ENCODE peak calls at places on chromosomes 6 and 20, in seven cellular contexts. H is psoas muscle, B is left lung, L is AG09309, O is tibial artery, U is fibroblast of lung, D is GM20000. S is an unnamed sample.

GRCh38 chr20:36726168-36726567 is 19.7 kb downstream of the NDRG3 start:
- DNase-seq in H (no peak), B (no peak), L (no peak), O (no peak), U (no peak), D (no peak), S (no peak)

GRCh38 chr20:37853823-37854375 is 49.0 kb upstream of the VSTM2L start:
- DNase-seq in H (no peak), B (no peak), L (no peak), O (no peak), U (no peak), D (peak), S (no peak)

GRCh38 chr6:42783876-42784738 is 2.3 kb downstream of the BICRAL start:
- DNase-seq in H (no peak), B (no peak), L (no peak), O (no peak), U (peak), D (no peak), S (no peak)

GRCh38 chr20:44024820-44025580 is 110.3 kb downstream of the TOX2 start:
- DNase-seq in H (no peak), B (no peak), L (no peak), O (no peak), U (no peak), D (no peak), S (peak)

GRCh38 chr20:13276945-13277582 is 56.0 kb downstream of the ISM1 start:
- DNase-seq in H (no peak), B (no peak), L (no peak), O (no peak), U (no peak), D (no peak), S (no peak)

GRCh38 chr6:17577059-17577458 is 23.0 kb upstream of the FAM8A1 start:
- DNase-seq in H (no peak), B (no peak), L (no peak), O (no peak), U (no peak), D (no peak), S (no peak)

GRCh38 chr6:148358196-148358785 is 15.7 kb downstream of the SASH1 start:
- DNase-seq in H (peak), B (no peak), L (no peak), O (peak), U (peak), D (no peak), S (no peak)

GRCh38 chr6:81265106-81265505 is 487.4 kb downstream of the TENT5A start:
- DNase-seq in H (peak), B (peak), L (no peak), O (peak), U (peak), D (no peak), S (peak)

GRCh38 chr20:47150403-47151152 is 205.9 kb downstream of the ZMYND8 start:
- DNase-seq in H (peak), B (no peak), L (no peak), O (peak), U (peak), D (peak), S (peak)

GRCh38 chr6:154343473-154344308 is 12.9 kb downstream of the IPCEF1 start:
- DNase-seq in H (no peak), B (no peak), L (no peak), O (no peak), U (peak), D (no peak), S (no peak)

GRCh38 chr20:51700809-51701285 is 67.3 kb downstream of the ATP9A start:
- DNase-seq in H (no peak), B (no peak), L (no peak), O (no peak), U (peak), D (peak), S (no peak)

GRCh38 chr20:54476336-54476928 is 1.0 kb downstream of the DOK5 start:
- DNase-seq in H (no peak), B (no peak), L (no peak), O (no peak), U (no peak), D (peak), S (no peak)

GRCh38 chr6:53974941-53975340 is 136.3 kb upstream of the MLIP start:
- DNase-seq in H (no peak), B (no peak), L (no peak), O (no peak), U (no peak), D (no peak), S (no peak)

GRCh38 chr6:166796610-166797009 is 159.7 kb downstream of the RNASET2 start:
- DNase-seq in H (no peak), B (no peak), L (no peak), O (no peak), U (no peak), D (no peak), S (no peak)

GRCh38 chr6:5078121-5078695 is 6.9 kb upstream of the PPP1R3G start:
- DNase-seq in H (no peak), B (no peak), L (no peak), O (no peak), U (peak), D (peak), S (no peak)

GRCh38 chr20:22995923-22996322 is 39.2 kb upstream of the SSTR4 start:
- DNase-seq in H (no peak), B (no peak), L (no peak), O (no peak), U (no peak), D (no peak), S (no peak)

GRCh38 chr20:1810926-1811620 is 84.1 kb upstream of the SIRPA start:
- DNase-seq in H (no peak), B (no peak), L (no peak), O (peak), U (peak), D (no peak), S (peak)

GRCh38 chr20:49570828-49571552 is 3.1 kb upstream of the PTGIS start:
- DNase-seq in H (no peak), B (no peak), L (no peak), O (peak), U (no peak), D (no peak), S (no peak)

GRCh38 chr6:106186172-106186571 is 100.0 kb downstream of the PRDM1 start:
- DNase-seq in H (no peak), B (no peak), L (no peak), O (no peak), U (no peak), D (no peak), S (no peak)

GRCh38 chr20:44219287-44219686 is 8.7 kb upstream of the OSER1 start:
- DNase-seq in H (no peak), B (no peak), L (no peak), O (no peak), U (no peak), D (no peak), S (no peak)

GRCh38 chr20:45502561-45502960 is 12.9 kb downstream of the SPINT3 start:
- DNase-seq in H (no peak), B (no peak), L (no peak), O (no peak), U (no peak), D (no peak), S (no peak)

GRCh38 chr20:46520976-46521579 is 7.7 kb upstream of the ZNF334 start:
- DNase-seq in H (peak), B (no peak), L (peak), O (peak), U (peak), D (peak), S (no peak)

GRCh38 chr6:89273816-89274215 is 41.3 kb downstream of the GABRR2 start:
- DNase-seq in H (no peak), B (no peak), L (no peak), O (no peak), U (no peak), D (no peak), S (no peak)

GRCh38 chr6:111681856-111682255 is 76.2 kb upstream of the TRAF3IP2 start:
- DNase-seq in H (no peak), B (no peak), L (no peak), O (no peak), U (no peak), D (no peak), S (no peak)

GRCh38 chr6:143609501-143609900 is 68.3 kb upstream of the PHACTR2 start:
- DNase-seq in H (no peak), B (no peak), L (no peak), O (no peak), U (no peak), D (no peak), S (no peak)

GRCh38 chr6:151440498-151440897 is 11.4 kb downstream of the RMND1 start:
- DNase-seq in H (no peak), B (no peak), L (no peak), O (no peak), U (no peak), D (peak), S (no peak)

GRCh38 chr6:89148016-89148750 is 2.3 kb downstream of the PM20D2 start:
- DNase-seq in H (no peak), B (no peak), L (no peak), O (no peak), U (peak), D (no peak), S (no peak)

GRCh38 chr20:63094767-63095499 is 88.2 kb upstream of the BHLHE23 start:
- DNase-seq in H (no peak), B (peak), L (no peak), O (no peak), U (no peak), D (no peak), S (peak)

GRCh38 chr6:89433637-89434499 is 916 bp downstream of the ANKRD6 start:
- DNase-seq in H (peak), B (peak), L (no peak), O (peak), U (no peak), D (peak), S (peak)

GRCh38 chr6:75143186-75143585 is 62.7 kb downstream of the COL12A1 start:
- DNase-seq in H (no peak), B (no peak), L (peak), O (no peak), U (peak), D (no peak), S (no peak)

GRCh38 chr20:1813674-1814635 is 81.3 kb upstream of the SIRPA start:
- DNase-seq in H (no peak), B (no peak), L (no peak), O (no peak), U (peak), D (no peak), S (no peak)

DNA sequence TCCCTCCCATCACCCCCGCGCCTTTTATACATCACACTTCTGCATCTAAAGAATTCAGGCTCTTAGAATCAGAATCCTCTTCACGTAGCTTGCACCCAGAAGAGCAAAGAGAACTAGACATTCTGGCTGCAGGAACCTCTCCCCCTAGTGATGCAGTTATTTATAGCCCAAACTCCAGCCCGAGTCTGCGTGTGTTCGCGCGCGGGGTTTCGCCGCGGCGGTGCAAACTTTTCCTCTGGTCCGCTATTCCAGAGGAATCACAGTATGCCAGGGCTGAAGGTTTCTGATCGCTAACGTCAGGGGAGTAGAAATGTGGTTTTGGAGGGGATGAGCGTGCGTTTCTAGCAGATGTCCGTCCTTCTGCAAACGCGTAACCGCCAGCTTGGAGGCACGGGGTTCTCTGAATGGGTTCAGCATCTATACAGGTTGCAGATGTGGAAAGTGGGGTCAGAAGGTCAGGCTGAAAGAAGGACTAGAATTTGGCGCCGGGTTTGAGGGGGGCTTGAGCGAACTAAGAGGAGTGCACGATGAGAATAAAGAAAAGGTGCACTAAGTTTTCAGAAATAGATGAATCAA is 1.9 kb downstream of the EPHA7 start:
- DNase-seq in H (no peak), B (no peak), L (no peak), O (no peak), U (peak), D (peak), S (no peak)
- TF ChIP-seq CTCF in H (no peak), B (no peak), L (no peak), O (no peak), U (peak), D (no peak), S (no peak)

DNA sequence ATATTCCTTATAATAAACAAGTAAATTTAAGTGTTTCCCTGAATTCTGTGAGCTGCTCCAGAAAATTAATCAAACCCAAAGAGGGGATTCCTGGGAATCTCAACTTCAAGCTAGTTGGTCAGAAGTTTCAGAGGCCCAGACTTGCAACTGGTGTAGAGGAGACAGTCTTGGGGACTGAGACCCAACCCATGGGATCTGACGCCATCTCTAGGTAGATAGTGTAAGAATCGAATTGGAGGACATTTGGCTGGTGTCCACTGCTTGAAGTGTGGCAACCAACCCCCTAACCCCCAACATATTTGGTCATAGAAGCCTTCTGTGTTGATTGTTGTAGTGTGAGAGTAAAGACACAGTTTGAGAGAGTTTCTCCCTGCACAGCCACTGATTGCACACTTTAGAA is 103.5 kb upstream of the CARMIL1 start:
- DNase-seq in H (no peak), B (no peak), L (no peak), O (no peak), U (no peak), D (no peak), S (no peak)
- TF ChIP-seq CTCF in H (no peak), B (no peak), L (no peak), O (no peak), U (no peak), D (no peak), S (no peak)

GRCh38 chr20:6140947-6141346 is 18.1 kb upstream of the FERMT1 start:
- DNase-seq in H (no peak), B (no peak), L (no peak), O (no peak), U (no peak), D (no peak), S (no peak)
- TF ChIP-seq CTCF in H (no peak), B (no peak), L (peak), O (no peak), U (peak), D (no peak), S (no peak)

DNA sequence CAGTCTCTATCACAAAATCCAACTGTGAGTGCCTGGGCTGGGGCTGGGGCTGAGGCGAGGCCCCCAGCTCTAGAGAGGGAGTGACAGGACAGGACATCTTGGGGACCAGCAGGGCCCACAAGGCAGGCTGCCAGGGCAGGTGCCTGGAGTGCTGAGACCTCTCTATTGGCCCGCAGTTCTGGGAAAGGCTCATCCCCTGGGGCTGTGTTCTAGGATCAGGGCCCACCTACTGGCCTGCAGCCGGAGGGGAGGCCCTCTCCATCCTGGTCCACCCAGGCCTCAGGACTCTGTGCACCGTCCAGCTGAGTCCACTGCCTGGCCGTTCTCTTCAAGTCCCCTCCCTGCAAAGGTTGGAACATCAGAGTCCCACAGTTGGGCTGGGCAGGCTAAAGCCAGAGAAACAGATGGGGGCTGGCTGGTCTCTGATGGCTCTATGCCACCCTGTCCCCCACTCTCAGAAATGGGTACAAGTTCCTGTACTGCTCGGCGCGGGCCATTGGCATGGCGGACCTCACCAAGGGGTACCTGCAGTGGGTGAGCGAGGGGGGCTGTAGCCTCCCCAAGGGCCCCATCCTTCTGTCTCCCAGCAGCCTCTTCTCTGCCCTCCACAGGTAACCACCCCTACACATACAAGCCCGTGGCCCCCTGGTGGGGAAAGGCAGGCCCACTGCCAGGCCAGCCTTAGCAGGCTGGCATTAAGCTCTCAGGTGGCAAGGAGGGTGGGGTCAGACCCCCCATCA is 9.0 kb downstream of the EMILIN3 start:
- DNase-seq in H (no peak), B (peak), L (no peak), O (no peak), U (no peak), D (no peak), S (no peak)
- TF ChIP-seq CTCF in H (no peak), B (no peak), L (no peak), O (no peak), U (no peak), D (no peak), S (no peak)

GRCh38 chr20:40863337-40863919 is 165.2 kb upstream of the TOP1 start:
- DNase-seq in H (no peak), B (no peak), L (no peak), O (no peak), U (no peak), D (no peak), S (no peak)
- TF ChIP-seq CTCF in H (no peak), B (no peak), L (no peak), O (no peak), U (no peak), D (no peak), S (no peak)

GRCh38 chr6:31918069-31918725 is 9.3 kb upstream of the C2 start:
- DNase-seq in H (no peak), B (no peak), L (no peak), O (no peak), U (no peak), D (no peak), S (no peak)
- TF ChIP-seq CTCF in H (no peak), B (no peak), L (no peak), O (no peak), U (no peak), D (no peak), S (no peak)

GRCh38 chr6:84569882-84570281 is 194.5 kb downstream of the TBX18 start:
- DNase-seq in H (no peak), B (no peak), L (no peak), O (no peak), U (no peak), D (no peak), S (no peak)

DNA sequence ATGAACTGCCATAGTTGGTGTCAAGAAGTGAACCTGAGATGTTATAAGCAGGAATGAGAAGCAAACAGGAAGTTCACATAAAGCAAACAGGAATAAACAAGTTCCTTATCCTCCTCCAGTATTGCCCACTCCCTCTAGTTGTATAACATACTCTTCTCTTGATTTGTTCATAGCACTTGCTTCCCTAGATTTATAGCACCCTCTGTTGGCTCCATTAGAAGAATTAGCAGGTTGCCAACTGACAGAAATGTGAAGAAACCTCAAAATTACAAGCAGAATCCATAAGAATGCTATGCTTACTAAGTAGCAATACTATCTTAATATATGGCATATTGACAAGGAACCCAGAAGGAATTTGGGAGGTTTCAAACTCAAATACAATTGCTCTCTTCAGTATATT is 195.4 kb downstream of the TBX18 start:
- DNase-seq in H (no peak), B (no peak), L (peak), O (no peak), U (peak), D (no peak), S (no peak)
- TF ChIP-seq CTCF in H (no peak), B (no peak), L (peak), O (peak), U (peak), D (no peak), S (peak)

S was measured in ascending aorta.